ENCODE peak calls at places on chromosomes 1 and 21, in nine cellular contexts. One of them, this sample, is unnamed.

GRCh38 chr1:160676869-160677597 is 30.2 kb upstream of the SLAMF1 start:
- DNase-seq in epithelial cell of esophagus: no peak
- DNase-seq in fibroblast of mammary gland: no peak
- DNase-seq in stimulated activated CD8-positive, alpha-beta memory T cell treated with anti-CD3 and anti-CD28 coated beads, Interleukin-4, amount 100 ng/mL, for 1 hour: no peak
- DNase-seq in endothelial cell: no peak
- DNase-seq in adrenal gland: no peak
- DNase-seq in HCEC 1CT: no peak
- DNase-seq in HTR-8/SVneo: no peak
- DNase-seq in A172: no peak
- DNase-seq in this sample: no peak

GRCh38 chr1:109759513-109760334 is 4.0 kb downstream of the EPS8L3 start:
- DNase-seq in HTR-8/SVneo: no peak
- DNase-seq in stimulated activated CD8-positive, alpha-beta memory T cell treated with anti-CD3 and anti-CD28 coated beads, Interleukin-4, amount 100 ng/mL, for 1 hour: no peak
- DNase-seq in adrenal gland: peak
- DNase-seq in epithelial cell of esophagus: no peak
- DNase-seq in HCEC 1CT: no peak
- DNase-seq in endothelial cell: no peak
- DNase-seq in A172: no peak
- DNase-seq in fibroblast of mammary gland: no peak
- DNase-seq in this sample: no peak

GRCh38 chr1:197441990-197442389 is 173.9 kb downstream of the CRB1 start:
- DNase-seq in fibroblast of mammary gland: peak
- DNase-seq in epithelial cell of esophagus: peak
- DNase-seq in endothelial cell: no peak
- DNase-seq in stimulated activated CD8-positive, alpha-beta memory T cell treated with anti-CD3 and anti-CD28 coated beads, Interleukin-4, amount 100 ng/mL, for 1 hour: no peak
- DNase-seq in HTR-8/SVneo: no peak
- DNase-seq in adrenal gland: peak
- DNase-seq in A172: no peak
- DNase-seq in HCEC 1CT: no peak
- DNase-seq in this sample: no peak

GRCh38 chr1:171901245-171901644 is 59.9 kb downstream of the DNM3 start:
- DNase-seq in adrenal gland: peak
- DNase-seq in HTR-8/SVneo: no peak
- DNase-seq in HCEC 1CT: no peak
- DNase-seq in A172: no peak
- DNase-seq in stimulated activated CD8-positive, alpha-beta memory T cell treated with anti-CD3 and anti-CD28 coated beads, Interleukin-4, amount 100 ng/mL, for 1 hour: no peak
- DNase-seq in epithelial cell of esophagus: peak
- DNase-seq in fibroblast of mammary gland: no peak
- DNase-seq in endothelial cell: no peak
- DNase-seq in this sample: no peak

GRCh38 chr1:184838374-184838995 is 83.8 kb upstream of the EDEM3 start:
- DNase-seq in HCEC 1CT: peak
- DNase-seq in stimulated activated CD8-positive, alpha-beta memory T cell treated with anti-CD3 and anti-CD28 coated beads, Interleukin-4, amount 100 ng/mL, for 1 hour: no peak
- DNase-seq in endothelial cell: no peak
- DNase-seq in epithelial cell of esophagus: peak
- DNase-seq in HTR-8/SVneo: peak
- DNase-seq in fibroblast of mammary gland: peak
- DNase-seq in A172: peak
- DNase-seq in adrenal gland: peak
- DNase-seq in this sample: no peak

GRCh38 chr1:204409111-204409510 is 2.5 kb downstream of the PPP1R15B start:
- DNase-seq in HTR-8/SVneo: no peak
- DNase-seq in epithelial cell of esophagus: no peak
- DNase-seq in fibroblast of mammary gland: no peak
- DNase-seq in HCEC 1CT: no peak
- DNase-seq in A172: no peak
- DNase-seq in stimulated activated CD8-positive, alpha-beta memory T cell treated with anti-CD3 and anti-CD28 coated beads, Interleukin-4, amount 100 ng/mL, for 1 hour: no peak
- DNase-seq in adrenal gland: no peak
- DNase-seq in endothelial cell: no peak
- DNase-seq in this sample: no peak

GRCh38 chr21:26123012-26123411 is 47.6 kb downstream of the APP start:
- DNase-seq in A172: no peak
- DNase-seq in HTR-8/SVneo: no peak
- DNase-seq in HCEC 1CT: peak
- DNase-seq in adrenal gland: no peak
- DNase-seq in fibroblast of mammary gland: no peak
- DNase-seq in endothelial cell: no peak
- DNase-seq in stimulated activated CD8-positive, alpha-beta memory T cell treated with anti-CD3 and anti-CD28 coated beads, Interleukin-4, amount 100 ng/mL, for 1 hour: no peak
- DNase-seq in epithelial cell of esophagus: no peak
- DNase-seq in this sample: no peak

GRCh38 chr1:1397839-1398523 is 1.2 kb downstream of the CCNL2 start:
- DNase-seq in A172: no peak
- DNase-seq in epithelial cell of esophagus: peak
- DNase-seq in stimulated activated CD8-positive, alpha-beta memory T cell treated with anti-CD3 and anti-CD28 coated beads, Interleukin-4, amount 100 ng/mL, for 1 hour: no peak
- DNase-seq in fibroblast of mammary gland: peak
- DNase-seq in HTR-8/SVneo: no peak
- DNase-seq in adrenal gland: no peak
- DNase-seq in HCEC 1CT: no peak
- DNase-seq in endothelial cell: no peak
- DNase-seq in this sample: no peak

GRCh38 chr1:151992345-151993083 is 1.1 kb downstream of the S100A10 start:
- DNase-seq in HTR-8/SVneo: peak
- DNase-seq in epithelial cell of esophagus: peak
- DNase-seq in stimulated activated CD8-positive, alpha-beta memory T cell treated with anti-CD3 and anti-CD28 coated beads, Interleukin-4, amount 100 ng/mL, for 1 hour: no peak
- DNase-seq in fibroblast of mammary gland: peak
- DNase-seq in adrenal gland: peak
- DNase-seq in endothelial cell: no peak
- DNase-seq in A172: peak
- DNase-seq in HCEC 1CT: peak
- DNase-seq in this sample: no peak

GRCh38 chr1:112702067-112702395 is 4.9 kb downstream of the RHOC start:
- DNase-seq in fibroblast of mammary gland: no peak
- DNase-seq in endothelial cell: no peak
- DNase-seq in HCEC 1CT: no peak
- DNase-seq in adrenal gland: no peak
- DNase-seq in epithelial cell of esophagus: peak
- DNase-seq in HTR-8/SVneo: no peak
- DNase-seq in A172: no peak
- DNase-seq in stimulated activated CD8-positive, alpha-beta memory T cell treated with anti-CD3 and anti-CD28 coated beads, Interleukin-4, amount 100 ng/mL, for 1 hour: no peak
- DNase-seq in this sample: no peak

This sample was measured in MM.1S.